ENCODE peak calls at places on chromosomes 2 and 18, in eight cellular contexts. One of them, this sample, is unnamed.

GRCh38 chr2:34069604-34070003 is 470.5 kb upstream of the FAM98A start:
- DNase-seq in stomach: no peak
- DNase-seq in tibial nerve: no peak
- DNase-seq in A549: no peak
- DNase-seq in caudate nucleus: no peak
- DNase-seq in neuronal stem cell: no peak
- DNase-seq in GM23248: no peak
- DNase-seq in GM23338: no peak
- DNase-seq in this sample: no peak

GRCh38 chr2:9800975-9801723 is 42.1 kb upstream of the TAF1B start:
- DNase-seq in stomach: no peak
- DNase-seq in tibial nerve: peak
- DNase-seq in A549: no peak
- DNase-seq in caudate nucleus: no peak
- DNase-seq in neuronal stem cell: no peak
- DNase-seq in GM23248: peak
- DNase-seq in GM23338: no peak
- DNase-seq in this sample: peak

GRCh38 chr2:238916176-238916874 is 68.4 kb downstream of the TWIST2 start:
- DNase-seq in stomach: no peak
- DNase-seq in tibial nerve: no peak
- DNase-seq in A549: no peak
- DNase-seq in caudate nucleus: no peak
- DNase-seq in neuronal stem cell: no peak
- DNase-seq in GM23248: peak
- DNase-seq in GM23338: no peak
- DNase-seq in this sample: no peak

GRCh38 chr18:47930086-47930843 is at the start of gene SMAD2:
- DNase-seq in stomach: peak
- DNase-seq in tibial nerve: peak
- DNase-seq in A549: peak
- DNase-seq in caudate nucleus: peak
- DNase-seq in neuronal stem cell: peak
- DNase-seq in GM23248: peak
- DNase-seq in GM23338: peak
- DNase-seq in this sample: peak

GRCh38 chr2:104545055-104545454 is 308.9 kb upstream of the POU3F3 start:
- DNase-seq in stomach: no peak
- DNase-seq in tibial nerve: no peak
- DNase-seq in A549: no peak
- DNase-seq in caudate nucleus: no peak
- DNase-seq in neuronal stem cell: no peak
- DNase-seq in GM23248: no peak
- DNase-seq in GM23338: no peak
- DNase-seq in this sample: no peak

GRCh38 chr18:74290831-74291770 is 662 bp downstream of the CYB5A start:
- DNase-seq in stomach: peak
- DNase-seq in tibial nerve: no peak
- DNase-seq in A549: no peak
- DNase-seq in caudate nucleus: no peak
- DNase-seq in neuronal stem cell: no peak
- DNase-seq in GM23248: no peak
- DNase-seq in GM23338: peak
- DNase-seq in this sample: peak

GRCh38 chr2:225668606-225669266 is 269.2 kb downstream of the NYAP2 start:
- DNase-seq in stomach: no peak
- DNase-seq in tibial nerve: no peak
- DNase-seq in A549: peak
- DNase-seq in caudate nucleus: no peak
- DNase-seq in neuronal stem cell: no peak
- DNase-seq in GM23248: peak
- DNase-seq in GM23338: peak
- DNase-seq in this sample: no peak

GRCh38 chr18:80119111-80119510 is 10.0 kb downstream of the ADNP2 start:
- DNase-seq in stomach: no peak
- DNase-seq in tibial nerve: no peak
- DNase-seq in A549: no peak
- DNase-seq in caudate nucleus: no peak
- DNase-seq in neuronal stem cell: peak
- DNase-seq in GM23248: no peak
- DNase-seq in GM23338: peak
- DNase-seq in this sample: no peak

GRCh38 chr2:157221394-157221988 is 36.0 kb upstream of the GALNT5 start:
- DNase-seq in stomach: no peak
- DNase-seq in tibial nerve: no peak
- DNase-seq in A549: no peak
- DNase-seq in caudate nucleus: no peak
- DNase-seq in neuronal stem cell: no peak
- DNase-seq in GM23248: no peak
- DNase-seq in GM23338: no peak
- DNase-seq in this sample: no peak

GRCh38 chr18:9808190-9808529 is 77.6 kb upstream of the TXNDC2 start:
- DNase-seq in stomach: no peak
- DNase-seq in tibial nerve: no peak
- DNase-seq in A549: no peak
- DNase-seq in caudate nucleus: no peak
- DNase-seq in neuronal stem cell: no peak
- DNase-seq in GM23248: peak
- DNase-seq in GM23338: no peak
- DNase-seq in this sample: no peak

GRCh38 chr2:241228860-241229516 is 40.5 kb downstream of the ANO7 start:
- DNase-seq in stomach: no peak
- DNase-seq in tibial nerve: no peak
- DNase-seq in A549: no peak
- DNase-seq in caudate nucleus: no peak
- DNase-seq in neuronal stem cell: no peak
- DNase-seq in GM23248: no peak
- DNase-seq in GM23338: no peak
- DNase-seq in this sample: peak

GRCh38 chr2:30627162-30627561 is 180.1 kb downstream of the CAPN13 start:
- DNase-seq in stomach: no peak
- DNase-seq in tibial nerve: no peak
- DNase-seq in A549: no peak
- DNase-seq in caudate nucleus: no peak
- DNase-seq in neuronal stem cell: no peak
- DNase-seq in GM23248: no peak
- DNase-seq in GM23338: peak
- DNase-seq in this sample: no peak

GRCh38 chr18:58866261-58867232 is 1.9 kb downstream of the ZNF532 start:
- DNase-seq in stomach: no peak
- DNase-seq in tibial nerve: no peak
- DNase-seq in A549: no peak
- DNase-seq in caudate nucleus: no peak
- DNase-seq in neuronal stem cell: no peak
- DNase-seq in GM23248: no peak
- DNase-seq in GM23338: no peak
- DNase-seq in this sample: no peak

GRCh38 chr18:58865714-58866113 is 1.0 kb downstream of the ZNF532 start:
- DNase-seq in stomach: no peak
- DNase-seq in tibial nerve: no peak
- DNase-seq in A549: no peak
- DNase-seq in caudate nucleus: no peak
- DNase-seq in neuronal stem cell: no peak
- DNase-seq in GM23248: peak
- DNase-seq in GM23338: no peak
- DNase-seq in this sample: no peak

GRCh38 chr18:58863539-58864145 is 1.0 kb upstream of the ZNF532 start:
- DNase-seq in stomach: peak
- DNase-seq in tibial nerve: no peak
- DNase-seq in A549: no peak
- DNase-seq in caudate nucleus: no peak
- DNase-seq in neuronal stem cell: peak
- DNase-seq in GM23248: peak
- DNase-seq in GM23338: peak
- DNase-seq in this sample: peak

GRCh38 chr18:58862851-58863538 is 1.7 kb upstream of the ZNF532 start:
- DNase-seq in stomach: peak
- DNase-seq in tibial nerve: no peak
- DNase-seq in A549: peak
- DNase-seq in caudate nucleus: peak
- DNase-seq in neuronal stem cell: no peak
- DNase-seq in GM23248: peak
- DNase-seq in GM23338: peak
- DNase-seq in this sample: no peak

DNA sequence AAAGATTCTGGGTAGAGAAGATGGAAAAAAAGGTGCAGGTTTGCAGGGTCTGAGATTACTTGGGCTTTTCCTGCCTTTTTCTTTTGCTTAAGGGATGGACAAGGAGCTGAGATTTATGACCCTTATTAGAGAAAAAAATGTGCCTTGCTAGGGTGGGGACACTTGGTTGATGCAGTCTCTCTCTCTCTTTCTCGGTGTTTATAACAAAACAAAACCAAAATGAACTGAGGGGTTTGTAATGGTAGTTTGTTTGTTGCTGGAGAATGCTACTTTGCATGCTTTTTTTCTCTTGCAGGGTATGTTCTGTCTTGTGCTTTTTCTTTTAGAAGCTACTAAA is 300 bp downstream of the ZNF532 start:
- DNase-seq in stomach: no peak
- DNase-seq in tibial nerve: no peak
- DNase-seq in A549: no peak
- DNase-seq in caudate nucleus: no peak
- DNase-seq in neuronal stem cell: no peak
- DNase-seq in GM23248: no peak
- DNase-seq in GM23338: no peak
- DNase-seq in this sample: no peak
- H3K27ac ChIP-seq in stomach: peak
- H3K27ac ChIP-seq in tibial nerve: peak
- H3K27ac ChIP-seq in A549: peak
- H3K27ac ChIP-seq in caudate nucleus: peak
- H3K27ac ChIP-seq in neuronal stem cell: peak
- H3K27ac ChIP-seq in GM23248: peak
- H3K27ac ChIP-seq in GM23338: peak
- H3K27ac ChIP-seq in this sample: peak

DNA sequence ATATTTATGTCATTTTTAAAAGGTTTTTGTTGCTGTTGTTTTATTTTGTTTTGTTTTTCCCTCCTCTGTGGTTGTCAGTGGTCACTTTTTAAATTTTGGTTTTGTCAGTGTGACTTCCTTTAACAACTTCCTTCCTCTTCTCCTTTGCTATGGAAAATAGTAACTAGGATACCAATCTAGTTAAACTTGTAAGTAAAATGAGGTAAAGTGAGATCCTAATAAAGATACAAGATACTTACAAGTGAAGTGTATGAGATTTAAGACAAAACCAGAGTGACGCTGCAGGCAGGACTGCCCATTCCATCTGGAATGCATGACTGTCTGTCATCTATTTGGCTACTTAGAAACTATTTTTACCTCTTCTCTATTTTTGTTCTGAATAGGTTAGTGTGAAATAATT is 30.6 kb upstream of the CREB1 start:
- DNase-seq in stomach: no peak
- DNase-seq in tibial nerve: no peak
- DNase-seq in A549: no peak
- DNase-seq in caudate nucleus: no peak
- DNase-seq in neuronal stem cell: no peak
- DNase-seq in GM23248: no peak
- DNase-seq in GM23338: no peak
- DNase-seq in this sample: no peak
- H3K27ac ChIP-seq in stomach: no peak
- H3K27ac ChIP-seq in tibial nerve: no peak
- H3K27ac ChIP-seq in A549: no peak
- H3K27ac ChIP-seq in caudate nucleus: no peak
- H3K27ac ChIP-seq in neuronal stem cell: no peak
- H3K27ac ChIP-seq in GM23248: no peak
- H3K27ac ChIP-seq in GM23338: no peak
- H3K27ac ChIP-seq in this sample: no peak

GRCh38 chr2:36355890-36356198 is 266 bp downstream of the CRIM1 start:
- DNase-seq in stomach: no peak
- DNase-seq in tibial nerve: no peak
- DNase-seq in A549: no peak
- DNase-seq in caudate nucleus: no peak
- DNase-seq in neuronal stem cell: no peak
- DNase-seq in GM23248: no peak
- DNase-seq in GM23338: no peak
- DNase-seq in this sample: no peak

GRCh38 chr2:36355157-36355889 is at the start of gene CRIM1:
- DNase-seq in stomach: peak
- DNase-seq in tibial nerve: peak
- DNase-seq in A549: peak
- DNase-seq in caudate nucleus: peak
- DNase-seq in neuronal stem cell: peak
- DNase-seq in GM23248: peak
- DNase-seq in GM23338: peak
- DNase-seq in this sample: peak

GRCh38 chr2:36356990-36357505 is 1.5 kb downstream of the CRIM1 start:
- DNase-seq in stomach: no peak
- DNase-seq in tibial nerve: no peak
- DNase-seq in A549: no peak
- DNase-seq in caudate nucleus: no peak
- DNase-seq in neuronal stem cell: no peak
- DNase-seq in GM23248: peak
- DNase-seq in GM23338: no peak
- DNase-seq in this sample: no peak

GRCh38 chr2:36357506-36358316 is 2.1 kb downstream of the CRIM1 start:
- DNase-seq in stomach: no peak
- DNase-seq in tibial nerve: no peak
- DNase-seq in A549: peak
- DNase-seq in caudate nucleus: peak
- DNase-seq in neuronal stem cell: no peak
- DNase-seq in GM23248: peak
- DNase-seq in GM23338: peak
- DNase-seq in this sample: peak

DNA sequence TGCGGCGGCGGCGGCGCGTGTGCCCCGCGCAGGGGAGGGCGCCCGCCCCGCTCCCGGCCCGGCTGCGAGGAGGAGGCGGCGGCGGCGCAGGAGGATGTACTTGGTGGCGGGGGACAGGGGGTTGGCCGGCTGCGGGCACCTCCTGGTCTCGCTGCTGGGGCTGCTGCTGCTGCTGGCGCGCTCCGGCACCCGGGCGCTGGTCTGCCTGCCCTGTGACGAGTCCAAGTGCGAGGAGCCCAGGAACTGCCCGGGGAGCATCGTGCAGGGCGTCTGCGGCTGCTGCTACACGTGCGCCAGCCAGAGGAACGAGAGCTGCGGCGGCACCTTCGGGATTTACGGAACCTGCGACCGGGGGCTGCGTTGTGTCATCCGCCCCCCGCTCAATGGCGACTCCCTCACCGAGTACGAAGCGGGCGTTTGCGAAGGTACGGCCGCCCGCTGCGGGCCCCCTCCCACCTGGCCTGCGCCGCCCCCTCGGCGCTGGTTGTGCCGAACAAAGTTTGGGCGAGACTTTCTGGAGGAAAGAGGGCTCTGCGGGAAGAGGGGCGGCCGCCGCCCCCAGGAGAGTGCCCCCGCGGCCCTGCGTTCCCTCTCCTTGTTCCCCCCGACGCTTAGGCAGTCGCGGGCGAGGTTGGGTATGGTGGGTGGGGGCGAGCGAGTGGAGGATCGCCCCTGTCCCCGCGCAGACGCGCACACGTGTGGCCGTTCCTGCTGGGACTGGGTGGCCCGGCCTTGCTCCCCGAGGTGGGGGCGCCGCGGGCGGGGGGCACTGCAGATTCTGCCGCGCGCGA is 816 bp downstream of the CRIM1 start:
- DNase-seq in stomach: peak
- DNase-seq in tibial nerve: peak
- DNase-seq in A549: no peak
- DNase-seq in caudate nucleus: peak
- DNase-seq in neuronal stem cell: peak
- DNase-seq in GM23248: peak
- DNase-seq in GM23338: peak
- DNase-seq in this sample: peak
- H3K27ac ChIP-seq in stomach: peak
- H3K27ac ChIP-seq in tibial nerve: peak
- H3K27ac ChIP-seq in A549: peak
- H3K27ac ChIP-seq in caudate nucleus: peak
- H3K27ac ChIP-seq in neuronal stem cell: peak
- H3K27ac ChIP-seq in GM23248: peak
- H3K27ac ChIP-seq in GM23338: no peak
- H3K27ac ChIP-seq in this sample: peak

GRCh38 chr18:12639990-12640880 is 17.7 kb downstream of the SPIRE1 start:
- DNase-seq in stomach: no peak
- DNase-seq in tibial nerve: no peak
- DNase-seq in A549: peak
- DNase-seq in caudate nucleus: no peak
- DNase-seq in neuronal stem cell: no peak
- DNase-seq in GM23248: peak
- DNase-seq in GM23338: no peak
- DNase-seq in this sample: no peak
- H3K27ac ChIP-seq in stomach: no peak
- H3K27ac ChIP-seq in tibial nerve: no peak
- H3K27ac ChIP-seq in A549: peak
- H3K27ac ChIP-seq in caudate nucleus: no peak
- H3K27ac ChIP-seq in neuronal stem cell: no peak
- H3K27ac ChIP-seq in GM23248: peak
- H3K27ac ChIP-seq in GM23338: no peak
- H3K27ac ChIP-seq in this sample: no peak